ENCODE peak calls at places on chromosomes 7 and 10, in ten cellular contexts. D is transverse colon; E is endodermal cell; Z is foreskin keratinocyte; G is stomach; M is A549; F is CD8-positive, alpha-beta T cell; C is GM12864; B is WTC11; X is gastrocnemius medialis. A is an unnamed sample.

GRCh38 chr7:139108256-139109187 is 998 bp downstream of the ZC3HAV1 start:
- DNase-seq in D (peak), E (peak), Z (peak), G (peak), M (peak), F (peak), C (no peak), B (peak), X (no peak), A (peak)

GRCh38 chr10:28668363-28669226 is 8.7 kb upstream of the BAMBI start:
- DNase-seq in D (peak), E (peak), Z (peak), G (peak), M (peak), F (peak), C (no peak), B (peak), X (no peak), A (peak)

GRCh38 chr10:24456319-24456718 is 247.4 kb downstream of the KIAA1217 start:
- DNase-seq in D (no peak), E (no peak), Z (peak), G (no peak), M (peak), F (no peak), C (no peak), B (no peak), X (no peak), A (no peak)

GRCh38 chr10:99656199-99657064 is 2.9 kb upstream of the ENTPD7 start:
- DNase-seq in D (no peak), E (no peak), Z (peak), G (no peak), M (no peak), F (no peak), C (no peak), B (no peak), X (no peak), A (no peak)

GRCh38 chr7:50358808-50359207 is 54.3 kb downstream of the IKZF1 start:
- DNase-seq in D (no peak), E (no peak), Z (no peak), G (no peak), M (no peak), F (no peak), C (no peak), B (no peak), X (no peak), A (no peak)

GRCh38 chr10:10826125-10826524 is 191.5 kb upstream of the CELF2 start:
- DNase-seq in D (no peak), E (no peak), Z (peak), G (no peak), M (no peak), F (no peak), C (no peak), B (no peak), X (no peak), A (no peak)

GRCh38 chr7:68613405-68613804 is 984.9 kb upstream of the AUTS2 start:
- DNase-seq in D (no peak), E (peak), Z (no peak), G (no peak), M (no peak), F (no peak), C (no peak), B (no peak), X (no peak), A (no peak)

GRCh38 chr10:60497364-60497763 is 107.7 kb upstream of the ANK3 start:
- DNase-seq in D (no peak), E (no peak), Z (no peak), G (no peak), M (no peak), F (no peak), C (no peak), B (no peak), X (no peak), A (no peak)

GRCh38 chr10:129963076-129963830 is 821 bp downstream of the EBF3 start:
- DNase-seq in D (no peak), E (peak), Z (no peak), G (no peak), M (no peak), F (no peak), C (no peak), B (peak), X (no peak), A (peak)
- TF ChIP-seq CTCF in D (no peak), E (no peak), Z (no peak), G (no peak), M (no peak), F (no peak), C (no peak), B (no peak), X (no peak), A (no peak)

GRCh38 chr10:133309111-133309719 is 501 bp downstream of the ZNF511 start:
- DNase-seq in D (peak), E (peak), Z (peak), G (peak), M (peak), F (peak), C (peak), B (peak), X (peak), A (peak)

GRCh38 chr10:133306097-133306476 is 2.6 kb downstream of the TUBGCP2 start:
- DNase-seq in D (no peak), E (no peak), Z (no peak), G (no peak), M (no peak), F (no peak), C (no peak), B (no peak), X (no peak), A (no peak)

GRCh38 chr10:133306941-133307379 is 1.7 kb downstream of the TUBGCP2 start:
- DNase-seq in D (no peak), E (no peak), Z (no peak), G (no peak), M (no peak), F (no peak), C (no peak), B (no peak), X (no peak), A (no peak)

GRCh38 chr10:133308431-133309110 is at the start of the genes TUBGCP2 and ZNF511:
- DNase-seq in D (peak), E (peak), Z (no peak), G (peak), M (peak), F (peak), C (peak), B (peak), X (peak), A (peak)

GRCh38 chr10:133307776-133308430 is 769 bp downstream of the TUBGCP2 start:
- DNase-seq in D (peak), E (peak), Z (peak), G (peak), M (peak), F (peak), C (peak), B (peak), X (peak), A (peak)
- TF ChIP-seq CTCF in D (peak), E (peak), Z (peak), G (no peak), M (peak), F (peak), C (peak), B (no peak), X (peak), A (peak)

DNA sequence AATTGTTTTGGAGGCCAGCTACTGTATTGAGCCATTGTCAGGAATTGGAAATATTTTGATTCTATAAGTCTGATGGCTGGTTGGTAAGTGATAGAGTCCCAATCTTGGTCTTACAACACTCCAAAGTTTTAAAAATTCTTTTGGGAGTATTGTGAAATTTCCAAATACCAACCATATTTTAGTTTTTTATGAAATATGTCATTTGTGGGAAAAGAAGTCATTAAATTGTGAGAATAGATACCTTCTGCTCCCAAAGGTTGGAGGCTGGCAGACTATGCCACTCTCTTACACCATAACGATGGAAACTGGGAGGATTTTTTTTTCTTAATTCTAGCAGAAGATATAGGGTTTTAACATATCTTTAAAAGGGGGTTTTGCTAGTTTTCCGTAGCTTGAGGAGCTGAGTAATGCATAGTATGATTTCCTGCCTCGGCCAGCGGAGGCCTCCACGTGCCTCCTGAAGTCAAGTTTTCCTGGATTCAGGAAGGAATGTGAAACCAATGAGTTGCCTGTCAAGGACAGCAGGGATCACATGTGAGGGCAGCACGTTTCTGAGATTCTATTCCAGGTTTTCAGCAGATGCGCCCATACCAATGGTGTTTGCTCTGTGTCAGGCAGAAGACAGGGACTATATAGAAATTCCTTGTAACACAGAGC is 92.2 kb upstream of the LAMB4 start:
- DNase-seq in D (no peak), E (peak), Z (no peak), G (no peak), M (peak), F (no peak), C (no peak), B (peak), X (no peak), A (no peak)
- TF ChIP-seq CTCF in D (no peak), E (peak), Z (no peak), G (no peak), M (no peak), F (no peak), C (no peak), B (no peak), X (no peak), A (no peak)

GRCh38 chr7:128860158-128861073 is 2.2 kb upstream of the ATP6V1F start:
- DNase-seq in D (no peak), E (peak), Z (no peak), G (no peak), M (no peak), F (no peak), C (no peak), B (no peak), X (peak), A (no peak)
- TF ChIP-seq CTCF in D (no peak), E (peak), Z (peak), G (no peak), M (no peak), F (no peak), C (no peak), B (no peak), X (no peak), A (no peak)

DNA sequence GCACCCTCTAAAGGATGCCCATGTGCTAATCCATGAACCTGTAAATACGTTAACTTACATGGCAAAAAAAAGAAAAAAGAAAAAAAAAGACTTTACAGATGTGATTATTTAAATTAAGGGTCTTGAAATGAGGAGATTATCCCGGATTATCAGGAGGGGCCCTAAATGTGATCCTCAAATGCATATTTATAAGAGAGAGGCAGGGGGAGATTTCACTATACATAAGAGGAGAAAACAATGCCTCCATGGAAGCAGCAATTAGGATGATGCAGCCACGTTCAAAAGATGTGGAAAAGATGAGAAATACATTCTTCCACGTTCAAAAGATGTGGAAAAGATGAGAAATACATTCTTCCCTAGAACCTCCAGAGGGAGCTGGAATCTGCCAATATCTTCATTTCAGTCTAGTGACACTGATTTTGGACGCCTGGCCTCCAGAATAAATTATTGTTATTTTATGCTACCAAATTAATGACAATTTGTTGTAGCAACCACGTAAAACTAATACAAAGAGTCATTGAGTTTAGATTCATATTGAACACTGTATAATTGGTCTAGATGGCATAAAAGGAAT is 328.4 kb upstream of the GNAI1 start:
- DNase-seq in D (no peak), E (no peak), Z (peak), G (no peak), M (peak), F (no peak), C (no peak), B (no peak), X (no peak), A (no peak)
- TF ChIP-seq CTCF in D (no peak), E (peak), Z (peak), G (no peak), M (peak), F (no peak), C (no peak), B (no peak), X (no peak), A (no peak)

GRCh38 chr7:38908759-38909335 is at the start of gene VPS41:
- DNase-seq in D (peak), E (peak), Z (peak), G (peak), M (peak), F (peak), C (peak), B (peak), X (peak), A (peak)
- TF ChIP-seq CTCF in D (no peak), E (no peak), Z (no peak), G (no peak), M (no peak), F (no peak), C (no peak), B (no peak), X (no peak), A (no peak)

GRCh38 chr10:113708640-113709039 is 28.9 kb downstream of the CASP7 start:
- DNase-seq in D (no peak), E (no peak), Z (no peak), G (no peak), M (no peak), F (no peak), C (no peak), B (no peak), X (no peak), A (no peak)

GRCh38 chr10:113709221-113709838 is 29.6 kb downstream of the CASP7 start:
- DNase-seq in D (no peak), E (no peak), Z (peak), G (no peak), M (peak), F (no peak), C (no peak), B (no peak), X (no peak), A (no peak)

GRCh38 chr10:113705344-113705878 is 25.7 kb downstream of the CASP7 start:
- DNase-seq in D (no peak), E (no peak), Z (no peak), G (no peak), M (no peak), F (no peak), C (no peak), B (no peak), X (no peak), A (no peak)

GRCh38 chr10:113706623-113707022 is 26.9 kb downstream of the CASP7 start:
- DNase-seq in D (no peak), E (no peak), Z (no peak), G (no peak), M (no peak), F (no peak), C (no peak), B (no peak), X (no peak), A (no peak)

GRCh38 chr10:113704637-113705343 is 25.1 kb downstream of the CASP7 start:
- DNase-seq in D (no peak), E (peak), Z (peak), G (no peak), M (peak), F (no peak), C (no peak), B (no peak), X (no peak), A (peak)
- TF ChIP-seq CTCF in D (peak), E (peak), Z (peak), G (no peak), M (peak), F (peak), C (peak), B (no peak), X (peak), A (peak)

GRCh38 chr7:52753855-52754254 is 281.6 kb upstream of the POM121L12 start:
- DNase-seq in D (no peak), E (no peak), Z (no peak), G (no peak), M (no peak), F (no peak), C (no peak), B (no peak), X (no peak), A (no peak)

GRCh38 chr7:52747817-52748216 is 287.6 kb upstream of the POM121L12 start:
- DNase-seq in D (no peak), E (no peak), Z (no peak), G (no peak), M (no peak), F (no peak), C (no peak), B (no peak), X (no peak), A (no peak)

DNA sequence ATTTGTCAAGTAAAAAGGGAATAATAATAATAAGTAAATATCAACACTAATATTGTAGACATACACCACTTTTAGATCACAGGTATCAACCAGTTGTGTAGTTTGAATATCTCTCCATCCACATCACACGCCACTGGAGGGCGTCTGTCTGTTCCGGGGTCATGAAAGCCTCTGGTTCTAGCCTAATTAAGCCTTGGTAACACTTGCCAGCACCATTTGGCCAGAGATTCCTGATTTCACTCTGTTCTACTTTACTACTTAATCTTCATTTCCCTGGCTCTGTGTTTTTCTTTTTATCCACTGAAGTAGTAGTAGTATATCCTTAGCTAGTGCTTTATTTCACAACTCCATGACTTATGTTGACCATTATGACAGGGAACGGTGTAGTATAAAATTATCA is 285.6 kb upstream of the POM121L12 start:
- DNase-seq in D (peak), E (peak), Z (no peak), G (no peak), M (no peak), F (no peak), C (no peak), B (peak), X (no peak), A (peak)
- TF ChIP-seq CTCF in D (no peak), E (peak), Z (no peak), G (no peak), M (no peak), F (no peak), C (no peak), B (peak), X (no peak), A (no peak)

GRCh38 chr7:101315336-101315735 is 6.3 kb downstream of the IFT22 start:
- DNase-seq in D (peak), E (peak), Z (peak), G (peak), M (peak), F (peak), C (peak), B (peak), X (no peak), A (peak)
- TF ChIP-seq CTCF in D (peak), E (peak), Z (peak), G (no peak), M (peak), F (peak), C (peak), B (peak), X (no peak), A (peak)

DNA sequence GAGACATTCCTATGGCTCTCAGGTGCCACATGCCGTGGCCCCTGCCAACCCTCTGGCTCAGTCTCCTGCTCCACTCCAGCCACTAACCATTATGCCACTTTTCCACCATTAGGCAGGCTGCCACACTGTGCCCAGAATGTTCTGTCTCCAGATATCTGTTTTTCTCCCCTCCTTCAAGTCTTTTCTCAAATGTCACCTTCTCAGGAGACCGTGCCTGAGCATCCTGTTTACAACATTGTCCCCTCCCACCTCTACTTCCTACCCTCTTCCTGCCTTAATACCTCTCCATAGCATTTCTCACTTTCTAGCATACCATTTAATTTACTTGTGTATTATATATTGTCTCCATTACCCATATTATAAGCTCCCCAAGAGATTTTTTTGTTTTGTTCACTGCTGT is 162.5 kb upstream of the LYZL2 start:
- DNase-seq in D (no peak), E (no peak), Z (no peak), G (no peak), M (no peak), F (no peak), C (no peak), B (no peak), X (no peak), A (no peak)
- TF ChIP-seq CTCF in D (no peak), E (no peak), Z (no peak), G (no peak), M (no peak), F (no peak), C (no peak), B (no peak), X (no peak), A (no peak)

A was measured in endothelial cell.